ENCODE peak calls at places on chromosomes 1 and 21, in eight cellular contexts. D, N, C, U, E, F, M and B are unnamed samples.

GRCh38 chr1:243286409-243287127 is 30.7 kb downstream of the SDCCAG8 start:
- DNase-seq in U (no peak), F (no peak), E (no peak), C (peak; percentile 68), M (no peak), N (peak; percentile 74), D (no peak), B (no peak)

GRCh38 chr1:94329986-94330385 is 88.2 kb upstream of the ABCD3 start:
- DNase-seq in U (peak; percentile 76), M (peak; percentile 57), E (no peak), N (peak; percentile 46), C (peak; percentile 76), F (peak; percentile 70), D (no peak), B (no peak)

GRCh38 chr1:162081316-162081715 is 11.8 kb downstream of the NOS1AP start:
- DNase-seq in F (no peak), N (peak; percentile 27), U (peak; percentile 23), C (peak; percentile 79), M (no peak), E (no peak), D (no peak), B (no peak)

GRCh38 chr1:185680453-185680852 is 53.7 kb upstream of the HMCN1 start:
- DNase-seq in N (no peak), F (no peak), C (no peak), U (no peak), M (no peak), E (no peak), D (no peak), B (no peak)

GRCh38 chr1:89855413-89856123 is 34.7 kb downstream of the LRRC8D start:
- DNase-seq in U (peak; percentile 53), E (no peak), F (no peak), D (no peak), C (peak; percentile 60), M (no peak), N (peak; percentile 78), B (no peak)

GRCh38 chr1:48418742-48419141 is 53.3 kb downstream of the SPATA6 start:
- DNase-seq in M (no peak), E (no peak), D (no peak), N (no peak), C (no peak), U (no peak), F (no peak), B (no peak)

GRCh38 chr1:118928739-118929554 is 59.2 kb downstream of the TBX15 start:
- DNase-seq in U (peak; percentile 64), C (peak; percentile 11), M (no peak), N (peak; percentile 26), D (no peak), E (no peak), F (peak; percentile 80), B (no peak)

GRCh38 chr1:100868364-100868995 is 26.2 kb downstream of the EXTL2 start:
- DNase-seq in E (no peak), N (peak; percentile 46), D (no peak), M (no peak), C (peak; percentile 79), F (no peak), U (peak; percentile 73), B (no peak)

GRCh38 chr1:221783437-221783836 is 41.5 kb upstream of the DUSP10 start:
- DNase-seq in U (no peak), N (no peak), M (no peak), D (no peak), F (no peak), C (no peak), E (no peak), B (no peak)

GRCh38 chr1:41641941-41642527 is 157.6 kb upstream of the EDN2 start:
- DNase-seq in N (no peak), F (peak; percentile 29), D (no peak), M (no peak), U (no peak), C (no peak), E (no peak), B (no peak)

GRCh38 chr1:61101461-61102440 is 19.4 kb downstream of the NFIA start:
- DNase-seq in N (no peak), E (no peak), F (no peak), U (no peak), M (no peak), D (no peak), C (no peak), B (no peak)
- H3K4me3 ChIP-seq in N (peak overlapping the region; percentile 3), E (peak overlapping the region; percentile 3), F (no peak overlapping the region), U (no peak overlapping the region), M (no peak overlapping the region), D (no peak overlapping the region), C (no peak overlapping the region), B (peak overlapping the region; percentile 43)

GRCh38 chr1:204114606-204115005 is 37.2 kb downstream of the ETNK2 start:
- DNase-seq in E (peak; percentile 54), U (no peak), F (no peak), C (no peak), M (no peak), D (no peak), N (no peak), B (no peak)

GRCh38 chr1:204110894-204111633 is 38.1 kb downstream of the SOX13 start:
- DNase-seq in F (no peak), M (no peak), C (no peak), U (no peak), N (no peak), D (no peak), E (peak; percentile 26), B (no peak)

GRCh38 chr1:204115128-204115527 is 36.7 kb downstream of the ETNK2 start:
- DNase-seq in D (no peak), N (no peak), E (peak; percentile 4), U (no peak), C (no peak), M (no peak), F (no peak), B (no peak)

GRCh38 chr1:204113900-204114299 is 37.9 kb downstream of the ETNK2 start:
- DNase-seq in E (peak; percentile 8), D (no peak), C (peak; percentile 46), U (no peak), F (no peak), M (no peak), N (peak; percentile 31), B (no peak)

GRCh38 chr1:204112876-204113730 is 38.7 kb downstream of the ETNK2 start:
- DNase-seq in E (peak; percentile 58), N (no peak), M (no peak), D (no peak), U (no peak), C (no peak), F (no peak), B (no peak)
- TF ChIP-seq CTCF in E (no peak), N (no peak), M (no peak), D (no peak), U (no peak), C (no peak), F (peak; percentile 44), B (no peak)

GRCh38 chr21:36646011-36646410 is 52.9 kb upstream of the SIM2 start:
- DNase-seq in N (no peak), M (no peak), U (no peak), D (no peak), E (no peak), F (no peak), C (no peak), B (no peak)
- H3K4me3 ChIP-seq in N (no peak overlapping the region), M (no peak overlapping the region), U (no peak overlapping the region), D (no peak overlapping the region), E (no peak overlapping the region), F (no peak overlapping the region), C (no peak overlapping the region), B (no peak overlapping the region)

GRCh38 chr1:206117151-206117948 is at the start of gene AVPR1B:
- DNase-seq in N (peak; percentile 45), M (peak; percentile 5), C (peak; percentile 24), D (no peak), U (peak; percentile 54), F (peak; percentile 86), E (peak; percentile 85), B (no peak)
- TF ChIP-seq CTCF in N (no peak), M (no peak), C (no peak), D (peak; percentile 36), U (no peak), F (peak; percentile 59), E (no peak), B (no peak)